ENCODE peak calls at places on chromosomes 3 and 15, in ten cellular contexts. M is astrocyte of the spinal cord; U is epithelial cell of esophagus; Z is heart left ventricle; Y is BJ; N is CD4-positive, alpha-beta T cell; A is uterus; P is AG04449; R is transverse colon; F is Panc1. T is an unnamed sample.
A peak's percentile ranks its signal among the peaks of the same experiment; 100 is the strongest.

GRCh38 chr15:39411102-39411989 is 169.5 kb upstream of the THBS1 start:
- DNase-seq in Z (no peak), N (no peak), A (no peak), R (no peak), Y (no peak), P (no peak), U (peak; percentile 61), M (no peak), F (no peak), T (no peak)

GRCh38 chr3:46862689-46863020 is 589 bp downstream of the MYL3 start:
- DNase-seq in Z (peak; percentile 7), F (no peak), P (no peak), U (no peak), R (no peak), N (no peak), Y (no peak), A (peak; percentile 12), M (no peak), T (no peak)

GRCh38 chr3:122946185-122946584 is 81.4 kb downstream of the SEMA5B start:
- DNase-seq in Z (no peak), F (no peak), N (no peak), A (no peak), R (no peak), P (no peak), U (no peak), Y (no peak), M (no peak), T (no peak)

GRCh38 chr3:99236576-99236975 is 335.1 kb upstream of the DCBLD2 start:
- DNase-seq in F (no peak), R (no peak), Y (no peak), U (no peak), N (no peak), M (no peak), P (no peak), A (no peak), Z (no peak), T (no peak)

GRCh38 chr3:138023754-138024153 is 13.8 kb downstream of the CLDN18 start:
- DNase-seq in U (no peak), R (no peak), F (no peak), M (no peak), A (no peak), N (no peak), Z (no peak), P (no peak), Y (no peak), T (no peak)

GRCh38 chr15:97140216-97140615 is 809.7 kb downstream of the NR2F2 start:
- DNase-seq in F (no peak), M (no peak), Z (no peak), N (no peak), Y (no peak), R (no peak), A (no peak), U (no peak), P (no peak), T (no peak)

GRCh38 chr3:56468184-56469106 is at the start of gene ERC2:
- DNase-seq in F (no peak), A (no peak), Z (peak; percentile 11), R (peak; percentile 12), U (peak; percentile 20), P (no peak), N (no peak), Y (no peak), M (peak; percentile 32), T (peak; percentile 68)

GRCh38 chr15:89174476-89174875 is 46.9 kb downstream of the RLBP1 start:
- DNase-seq in Y (no peak), M (peak; percentile 20), U (no peak), P (no peak), R (no peak), F (no peak), Z (no peak), A (no peak), N (no peak), T (no peak)

GRCh38 chr3:14561051-14561634 is 21.0 kb upstream of the GRIP2 start:
- DNase-seq in P (no peak), N (no peak), Y (no peak), Z (no peak), A (no peak), U (peak; percentile 31), R (no peak), F (no peak), M (peak; percentile 20), T (peak; percentile 40)

GRCh38 chr3:78645628-78646310 is 1122.0 kb downstream of the ROBO1 start:
- DNase-seq in Y (peak; percentile 41), R (no peak), M (peak; percentile 78), P (peak; percentile 33), A (no peak), U (peak; percentile 89), F (peak; percentile 45), Z (no peak), N (no peak), T (peak; percentile 71)

GRCh38 chr15:89799925-89800500 is 14.6 kb downstream of the ANPEP start:
- DNase-seq in M (no peak), Z (no peak), N (no peak), U (no peak), F (no peak), Y (no peak), P (no peak), A (no peak), R (no peak), T (no peak)

DNA sequence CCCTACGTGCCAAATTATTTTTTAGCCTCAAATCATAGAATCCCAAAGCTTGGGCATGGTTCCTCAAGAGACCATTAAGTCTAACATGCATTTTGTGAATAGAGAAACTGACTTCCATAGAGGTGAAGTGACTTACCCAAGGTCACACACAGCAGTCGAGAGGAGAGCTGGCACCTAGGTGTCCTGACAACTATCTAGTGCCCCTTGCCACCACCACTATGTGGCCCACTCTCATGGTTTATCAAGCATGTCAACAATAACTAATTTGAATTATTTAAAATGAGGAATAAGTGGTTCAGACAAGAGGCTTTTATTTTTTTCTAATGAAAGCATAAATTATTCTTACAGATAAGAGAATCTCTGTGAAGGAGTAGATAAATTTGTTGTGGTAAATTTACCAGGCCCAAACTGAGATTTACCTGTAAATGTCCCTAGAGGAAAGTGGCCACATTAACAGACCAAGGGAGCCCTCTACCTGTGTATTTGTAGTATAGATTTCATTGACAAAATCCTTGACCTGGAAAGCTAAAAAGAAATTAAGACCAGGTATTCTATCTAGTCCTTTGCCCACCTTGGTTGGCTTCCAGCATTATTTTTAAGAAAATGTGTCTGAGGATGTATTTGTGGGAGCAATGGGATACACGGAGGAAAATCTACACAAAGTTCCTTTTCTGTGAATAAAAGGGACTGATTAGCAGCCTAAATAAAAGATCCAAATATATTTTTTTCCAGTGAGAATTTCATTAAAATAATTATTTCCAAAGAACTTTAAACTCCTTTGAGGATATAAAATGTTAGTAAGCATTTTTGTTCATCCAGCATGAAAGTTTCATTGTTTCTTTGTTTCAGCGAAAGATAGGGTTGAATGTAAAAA is 49.1 kb downstream of the IQCH start:
- DNase-seq in M (peak; percentile 57), P (no peak), Z (no peak), F (peak; percentile 10), A (peak; percentile 33), N (no peak), R (peak; percentile 10), Y (no peak), U (peak; percentile 69), T (peak; percentile 63)
- TF ChIP-seq CTCF in M (peak; percentile 44), P (no peak), Z (peak; percentile 52), F (peak; percentile 69), A (peak; percentile 31), N (peak; percentile 79), R (peak; percentile 56), Y (peak; percentile 40), U (peak; percentile 59), T (peak; percentile 66)

DNA sequence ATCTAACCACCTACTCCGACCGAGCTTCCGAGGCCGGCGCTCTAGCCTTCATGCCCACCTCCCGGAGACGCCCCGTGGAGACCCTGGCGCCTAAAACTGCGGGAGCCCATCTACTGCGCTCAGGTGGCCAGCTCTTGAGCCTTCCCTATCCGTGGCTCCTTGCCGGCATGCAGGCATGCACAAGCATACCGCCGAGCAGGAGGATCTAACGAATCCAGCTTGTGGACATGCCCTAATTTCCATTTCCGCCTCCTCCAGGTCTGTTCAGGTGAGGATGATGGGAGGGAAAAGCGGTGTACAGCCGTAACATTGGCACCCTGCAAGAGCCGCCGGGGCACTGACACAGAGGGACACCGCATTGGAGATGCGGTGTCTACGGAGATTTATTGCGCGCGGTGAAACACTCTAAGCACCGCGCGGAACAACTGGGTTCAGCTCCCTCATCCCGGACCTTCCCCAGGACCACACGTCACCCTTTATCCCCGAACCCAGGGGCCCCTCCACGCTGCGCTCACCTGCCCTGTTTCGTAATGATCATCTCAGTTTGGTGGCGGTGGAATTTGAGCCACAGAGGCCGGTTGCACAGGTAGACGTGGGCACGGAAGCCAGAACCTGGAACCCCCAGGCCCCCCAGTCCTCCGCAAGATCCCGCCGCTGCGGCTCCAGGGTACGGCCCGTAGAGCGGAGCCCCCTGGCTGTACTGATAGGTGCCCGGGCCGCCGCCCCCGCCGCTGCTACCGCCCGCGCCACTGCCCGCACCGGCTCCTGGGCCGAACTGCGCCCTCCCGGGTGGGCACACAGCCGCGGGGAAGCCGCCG is 1.0 kb downstream of the EOMES start:
- DNase-seq in Z (no peak), N (no peak), M (no peak), U (peak; percentile 70), P (no peak), A (no peak), Y (no peak), F (no peak), R (no peak), T (peak; percentile 62)
- TF ChIP-seq CTCF in Z (no peak), N (peak; percentile 30), M (no peak), U (no peak), P (peak; percentile 23), A (no peak), Y (no peak), F (no peak), R (no peak), T (no peak)

GRCh38 chr15:92661069-92661468 is 5.5 kb upstream of the FAM174B start:
- DNase-seq in R (no peak), N (no peak), P (no peak), F (no peak), Y (no peak), Z (no peak), A (no peak), U (no peak), M (no peak), T (no peak)
- TF ChIP-seq CTCF in R (no peak), N (no peak), P (no peak), F (no peak), Y (no peak), Z (no peak), A (no peak), U (no peak), M (no peak), T (no peak)

DNA sequence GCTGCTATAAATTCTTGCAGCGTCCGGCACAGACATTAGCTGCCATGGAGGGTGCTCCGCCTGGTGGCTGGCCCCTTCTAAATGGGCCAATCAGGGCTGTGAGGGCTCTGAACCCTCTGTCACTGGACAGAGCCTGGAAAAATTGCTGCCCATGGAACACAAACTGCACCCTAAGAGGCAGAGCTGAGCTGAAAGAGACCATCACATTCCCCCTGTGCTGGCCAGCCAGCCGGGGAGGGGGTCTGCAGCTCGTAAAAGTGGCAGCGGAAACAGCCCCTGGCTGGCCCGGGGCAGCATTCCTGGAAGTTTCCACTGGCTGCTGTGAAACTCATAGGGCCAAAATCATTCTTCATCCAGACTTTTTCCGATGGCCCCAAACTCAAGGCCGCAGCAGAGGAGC is 21.0 kb upstream of the DUSP7 start:
- DNase-seq in R (no peak), Y (no peak), U (no peak), A (no peak), P (no peak), Z (no peak), N (no peak), M (no peak), F (no peak), T (no peak)
- TF ChIP-seq CTCF in R (no peak), Y (peak; percentile 23), U (no peak), A (peak; percentile 52), P (no peak), Z (peak; percentile 17), N (no peak), M (no peak), F (no peak), T (no peak)

T was measured in MCF 10A.